ENCODE peak calls at places on chromosomes 3 and 15, in nine cellular contexts. H, A, X, E, I, C, J, L and O are unnamed samples.

GRCh38 chr15:89814112-89814742 is 425 bp downstream of the ANPEP start:
- ATAC-seq in L (peak), C (peak), I (peak), H (peak), A (peak), E (no peak), J (no peak), X (peak), O (no peak)

GRCh38 chr3:23550402-23550801 is 255.4 kb upstream of the UBE2E1 start:
- ATAC-seq in J (no peak), X (no peak), H (no peak), E (no peak), C (no peak), I (no peak), A (no peak), L (no peak), O (no peak)

GRCh38 chr3:71547254-71548198 is 36.0 kb downstream of the FOXP1 start:
- ATAC-seq in H (no peak), C (peak), E (no peak), J (no peak), A (peak), X (no peak), I (no peak), L (no peak), O (peak)

GRCh38 chr3:1855836-1856235 is 242.8 kb upstream of the CNTN4 start:
- ATAC-seq in L (no peak), H (no peak), J (no peak), A (no peak), E (no peak), C (no peak), I (no peak), X (no peak), O (no peak)

GRCh38 chr15:98946301-98947255 is 61.0 kb downstream of the PGPEP1L start:
- ATAC-seq in I (no peak), X (no peak), L (no peak), H (no peak), E (no peak), C (peak), A (no peak), J (no peak), O (no peak)

GRCh38 chr3:107894998-107895397 is 195.8 kb downstream of the CD47 start:
- ATAC-seq in H (peak), I (no peak), A (no peak), C (no peak), X (no peak), L (peak), J (no peak), E (no peak), O (no peak)

GRCh38 chr3:149506965-149507364 is 32.5 kb downstream of the TM4SF4 start:
- ATAC-seq in C (no peak), E (no peak), A (no peak), J (no peak), L (no peak), X (no peak), H (no peak), I (no peak), O (no peak)

GRCh38 chr3:166810741-166811445 is 569.2 kb downstream of the ZBBX start:
- ATAC-seq in C (no peak), I (no peak), E (no peak), A (no peak), L (no peak), J (no peak), H (no peak), X (no peak), O (peak)

GRCh38 chr3:7779331-7779730 is 722.3 kb upstream of the LMCD1 start:
- ATAC-seq in X (no peak), L (no peak), A (no peak), C (no peak), I (no peak), E (no peak), J (no peak), H (no peak), O (no peak)

GRCh38 chr3:156516951-156517350 is 38.0 kb downstream of the SSR3 start:
- ATAC-seq in X (no peak), C (peak), I (no peak), A (no peak), E (no peak), L (no peak), J (no peak), H (no peak), O (peak)

GRCh38 chr3:2352134-2352762 is 253.6 kb downstream of the CNTN4 start:
- ATAC-seq in L (no peak), H (no peak), E (no peak), C (no peak), X (no peak), A (no peak), J (no peak), I (no peak), O (no peak)

GRCh38 chr3:52771334-52771681 is 568 bp upstream of the NEK4 start:
- ATAC-seq in E (peak), J (peak), A (no peak), C (peak), I (peak), H (peak), L (peak), X (peak), O (no peak)

GRCh38 chr3:16279417-16279816 is 14.4 kb downstream of the OXNAD1 start:
- ATAC-seq in I (no peak), A (no peak), J (no peak), E (no peak), L (no peak), X (no peak), H (no peak), C (peak), O (peak)

GRCh38 chr3:136931587-136931986 is 26.2 kb upstream of the IL20RB start:
- ATAC-seq in C (no peak), E (no peak), L (no peak), I (peak), J (no peak), A (no peak), H (no peak), X (no peak), O (no peak)

GRCh38 chr15:38486946-38487345 is 33.0 kb downstream of the FAM98B start:
- ATAC-seq in J (peak), I (peak), L (peak), C (no peak), H (peak), X (peak), E (peak), A (no peak), O (no peak)

GRCh38 chr3:29822051-29822450 is 541.2 kb downstream of the RBMS3 start:
- ATAC-seq in L (no peak), E (no peak), C (no peak), A (no peak), I (no peak), J (no peak), X (no peak), H (no peak), O (no peak)

GRCh38 chr3:112260563-112260962 is 33.5 kb downstream of the SLC9C1 start:
- ATAC-seq in L (no peak), H (no peak), X (no peak), I (peak), A (no peak), E (no peak), J (no peak), C (no peak), O (no peak)

GRCh38 chr15:71471347-71471746 is 339.0 kb upstream of the NR2E3 start:
- ATAC-seq in X (no peak), A (no peak), L (peak), C (peak), E (no peak), I (peak), H (peak), J (no peak), O (no peak)

GRCh38 chr15:57782731-57783130 is 76.2 kb downstream of the POLR2M start:
- ATAC-seq in H (no peak), I (no peak), A (no peak), X (no peak), J (no peak), L (no peak), C (no peak), E (no peak), O (no peak)

GRCh38 chr3:136149569-136150136 is 46.5 kb downstream of the MSL2 start:
- ATAC-seq in X (no peak), H (peak), E (peak), I (peak), J (no peak), L (peak), C (no peak), A (no peak), O (no peak)